ENCODE peak calls at places on chromosomes 7 and 10, in seven cellular contexts. A is NCI-H2081; Y is gastrocnemius medialis; Q is amniotic stem cell; E is stimulated activated CD4-positive, alpha-beta T cell treated with anti-CD3 and anti-CD28 coated beads, Interleukin-1b, Interleukin-23, amount 100 ng/mL, for 48 hours; W is PC-3; D is HEK293T. K is an unnamed sample.

GRCh38 chr10:66349726-66350125 is 576.1 kb upstream of the LRRTM3 start:
- DNase-seq in D (no peak), A (no peak), W (peak), Y (no peak), E (no peak), Q (peak), K (no peak)

GRCh38 chr10:28668363-28669226 is 8.7 kb upstream of the BAMBI start:
- DNase-seq in Y (no peak), A (peak), Q (peak), D (peak), E (peak), W (no peak), K (peak)

GRCh38 chr10:52424343-52424742 is 110.3 kb downstream of the DKK1 start:
- DNase-seq in Q (no peak), D (no peak), E (no peak), Y (no peak), A (no peak), W (no peak), K (no peak)

GRCh38 chr7:135991906-135992305 is 14.7 kb upstream of the MTPN start:
- DNase-seq in Y (no peak), W (no peak), Q (no peak), A (no peak), D (no peak), E (no peak), K (no peak)

GRCh38 chr7:73892003-73892975 is 31.3 kb downstream of the TMEM270 start:
- DNase-seq in Q (no peak), E (no peak), W (peak), D (no peak), A (no peak), Y (peak), K (peak)

GRCh38 chr10:51675088-51675487 is 24.3 kb downstream of the CSTF2T start:
- DNase-seq in Q (no peak), Y (no peak), E (no peak), A (no peak), D (no peak), W (peak), K (no peak)

GRCh38 chr7:7771452-7771851 is 53.0 kb upstream of the RPA3 start:
- DNase-seq in D (no peak), W (no peak), A (no peak), Y (no peak), E (no peak), Q (no peak), K (no peak)

GRCh38 chr7:119320316-119320715 is 952.7 kb upstream of the KCND2 start:
- DNase-seq in W (peak), A (peak), D (no peak), Y (no peak), E (no peak), Q (no peak), K (no peak)

GRCh38 chr7:85688712-85689111 is 501.9 kb upstream of the SEMA3D start:
- DNase-seq in Y (no peak), Q (no peak), E (no peak), D (no peak), W (no peak), A (no peak), K (no peak)

GRCh38 chr7:55912748-55913158 is 25.5 kb downstream of the ZNF713 start:
- DNase-seq in Q (no peak), A (no peak), D (no peak), E (no peak), W (peak), Y (no peak), K (no peak)

GRCh38 chr7:46139079-46139478 is 218.0 kb upstream of the IGFBP3 start:
- DNase-seq in Q (peak), W (peak), A (no peak), D (no peak), Y (no peak), E (no peak), K (no peak)

GRCh38 chr7:18202315-18203045 is 174.8 kb upstream of the PRPS1L1 start:
- DNase-seq in D (no peak), W (no peak), A (no peak), Q (no peak), Y (no peak), E (no peak), K (no peak)

GRCh38 chr10:112191791-112192190 is 8.2 kb upstream of the GPAM start:
- DNase-seq in E (no peak), A (no peak), Y (no peak), D (no peak), Q (no peak), W (no peak), K (no peak)

GRCh38 chr7:151598045-151598444 is 78.3 kb upstream of the RHEB start:
- DNase-seq in Q (peak), E (no peak), D (no peak), W (peak), A (no peak), Y (no peak), K (no peak)

GRCh38 chr7:127378537-127378936 is 14.0 kb downstream of the ZNF800 start:
- DNase-seq in Q (no peak), E (no peak), Y (no peak), W (no peak), A (no peak), D (no peak), K (no peak)

GRCh38 chr7:91342402-91342801 is 78.2 kb downstream of the FZD1 start:
- DNase-seq in W (no peak), A (no peak), Y (no peak), D (no peak), E (no peak), Q (no peak), K (no peak)

GRCh38 chr7:40586197-40586596 is 451.4 kb downstream of the SUGCT start:
- DNase-seq in Q (no peak), Y (no peak), W (peak), A (no peak), E (no peak), D (no peak), K (no peak)

GRCh38 chr10:124648738-124649137 is 95.4 kb downstream of the FAM53B start:
- DNase-seq in Y (peak), Q (no peak), W (no peak), A (peak), E (peak), D (no peak), K (peak)

GRCh38 chr10:45461034-45461433 is 87.0 kb downstream of the ALOX5 start:
- DNase-seq in Q (no peak), E (no peak), D (no peak), A (no peak), W (no peak), Y (no peak), K (no peak)

GRCh38 chr10:8279598-8279997 is 225.1 kb downstream of the GATA3 start:
- DNase-seq in E (no peak), Y (no peak), A (no peak), Q (no peak), W (peak), D (no peak), K (no peak)

GRCh38 chr10:86159797-86160196 is 206.8 kb downstream of the GRID1 start:
- DNase-seq in D (no peak), Q (no peak), Y (no peak), W (no peak), A (no peak), E (no peak), K (no peak)

GRCh38 chr7:139567647-139568345 is 44.3 kb downstream of the CLEC2L start:
- DNase-seq in E (no peak), D (no peak), Y (no peak), A (no peak), W (no peak), Q (no peak), K (no peak)

GRCh38 chr7:822692-823276 is 9.5 kb upstream of the SUN1 start:
- DNase-seq in D (no peak), A (no peak), W (no peak), Y (no peak), E (no peak), Q (no peak), K (no peak)

GRCh38 chr10:21398549-21399345 is 126.7 kb downstream of the SKIDA1 start:
- DNase-seq in W (peak), Y (no peak), E (no peak), Q (peak), D (no peak), A (no peak), K (no peak)

GRCh38 chr10:78613132-78613531 is 455.6 kb upstream of the ZMIZ1 start:
- DNase-seq in E (no peak), Y (no peak), D (no peak), W (no peak), A (no peak), Q (no peak), K (no peak)

GRCh38 chr7:136012238-136012637 is 35.1 kb upstream of the MTPN start:
- DNase-seq in A (no peak), Q (no peak), E (no peak), W (no peak), Y (no peak), D (no peak), K (no peak)

GRCh38 chr10:26448706-26449435 is 10.7 kb downstream of the APBB1IP start:
- DNase-seq in D (no peak), Y (no peak), W (peak), E (peak), Q (no peak), A (no peak), K (no peak)

GRCh38 chr10:26679588-26679987 is 17.9 kb upstream of the PDSS1 start:
- DNase-seq in Q (no peak), D (no peak), W (no peak), A (no peak), E (no peak), Y (no peak), K (no peak)

GRCh38 chr7:20509892-20510645 is 105.4 kb upstream of the ABCB5 start:
- DNase-seq in E (no peak), A (no peak), Y (no peak), Q (no peak), D (no peak), W (no peak), K (no peak)

GRCh38 chr10:88106348-88106747 is 242.9 kb downstream of the PTEN start:
- DNase-seq in W (no peak), Q (no peak), A (no peak), Y (no peak), E (no peak), D (no peak), K (no peak)

GRCh38 chr10:89301721-89302445 is at the start of gene IFIT2:
- DNase-seq in Y (peak), Q (peak), W (peak), E (no peak), A (peak), D (peak), K (peak)

K was measured in testis.